ENCODE peak calls at places on chromosomes 16 and 17, in eight cellular contexts. K is upper lobe of left lung, V is A549, N is kidney, B is esophagus muscularis mucosa, H is upper lobe of right lung, Z is sigmoid colon, R is esophagus squamous epithelium. U is an unnamed sample.

GRCh38 chr16:47876494-47876893 is 279.3 kb downstream of the ABCC12 start:
- DNase-seq in K (no peak), V (no peak), N (no peak), B (peak), H (no peak), Z (no peak), R (no peak), U (no peak)

GRCh38 chr17:72977768-72978417 is 114.6 kb downstream of the SLC39A11 start:
- DNase-seq in K (no peak), V (no peak), N (no peak), B (no peak), H (no peak), Z (no peak), R (no peak), U (no peak)

GRCh38 chr17:3690094-3690715 is 5.8 kb downstream of the P2RX5 start:
- DNase-seq in K (no peak), V (no peak), N (peak), B (no peak), H (no peak), Z (no peak), R (no peak), U (no peak)

GRCh38 chr16:87380875-87381274 is 2.7 kb downstream of the FBXO31 start:
- DNase-seq in K (no peak), V (no peak), N (no peak), B (no peak), H (no peak), Z (peak), R (no peak), U (no peak)

GRCh38 chr16:47308601-47309000 is 152.3 kb downstream of the ITFG1 start:
- DNase-seq in K (no peak), V (no peak), N (no peak), B (no peak), H (no peak), Z (no peak), R (no peak), U (no peak)

GRCh38 chr16:50602531-50603205 is 54.5 kb downstream of the NKD1 start:
- DNase-seq in K (no peak), V (no peak), N (no peak), B (no peak), H (no peak), Z (peak), R (no peak), U (no peak)

GRCh38 chr17:28551421-28552186 is 820 bp downstream of the UNC119 start:
- DNase-seq in K (no peak), V (no peak), N (peak), B (no peak), H (no peak), Z (no peak), R (no peak), U (no peak)

GRCh38 chr16:19892902-19893301 is 8.3 kb upstream of the GPRC5B start:
- DNase-seq in K (no peak), V (no peak), N (no peak), B (no peak), H (no peak), Z (no peak), R (no peak), U (no peak)

GRCh38 chr16:879461-879861 is 78.9 kb upstream of the GNG13 start:
- DNase-seq in K (no peak), V (no peak), N (peak), B (no peak), H (no peak), Z (peak), R (no peak), U (peak)

GRCh38 chr16:53055603-53056527 is 1.1 kb downstream of the CHD9 start:
- DNase-seq in K (peak), V (peak), N (no peak), B (no peak), H (no peak), Z (peak), R (no peak), U (no peak)

GRCh38 chr17:869567-870530 is 87.7 kb downstream of the MRM3 start:
- DNase-seq in K (no peak), V (peak), N (no peak), B (no peak), H (no peak), Z (peak), R (no peak), U (peak)

GRCh38 chr16:4408323-4408690 is 8.1 kb downstream of the CORO7 start:
- DNase-seq in K (no peak), V (no peak), N (no peak), B (no peak), H (no peak), Z (no peak), R (no peak), U (no peak)

GRCh38 chr17:11737290-11737679 is 139.0 kb downstream of the DNAH9 start:
- DNase-seq in K (no peak), V (no peak), N (no peak), B (no peak), H (no peak), Z (no peak), R (no peak), U (no peak)

GRCh38 chr16:57358527-57359095 is at the start of gene CCL22:
- DNase-seq in K (peak), V (no peak), N (peak), B (no peak), H (no peak), Z (no peak), R (no peak), U (no peak)

GRCh38 chr16:50708373-50709060 is 15.1 kb downstream of the NOD2 start:
- DNase-seq in K (peak), V (no peak), N (no peak), B (no peak), H (no peak), Z (no peak), R (no peak), U (no peak)

GRCh38 chr16:85221081-85221809 is 109.0 kb upstream of the CIBAR2 start:
- DNase-seq in K (no peak), V (no peak), N (no peak), B (no peak), H (no peak), Z (no peak), R (no peak), U (no peak)

GRCh38 chr16:88005148-88005547 is 53.9 kb downstream of the BANP start:
- DNase-seq in K (no peak), V (no peak), N (no peak), B (no peak), H (no peak), Z (peak), R (no peak), U (no peak)

GRCh38 chr17:76271669-76272540 is 6.8 kb downstream of the UBALD2 start:
- DNase-seq in K (peak), V (no peak), N (peak), B (no peak), H (peak), Z (no peak), R (no peak), U (no peak)

GRCh38 chr16:8168016-8168415 is 422.3 kb downstream of the TMEM114 start:
- DNase-seq in K (no peak), V (no peak), N (no peak), B (no peak), H (no peak), Z (no peak), R (no peak), U (no peak)

GRCh38 chr17:57563968-57564367 is 181.1 kb downstream of the CCDC182 start:
- DNase-seq in K (no peak), V (no peak), N (no peak), B (no peak), H (no peak), Z (no peak), R (no peak), U (no peak)

GRCh38 chr16:88705746-88706287 is 391 bp downstream of the RNF166 start:
- DNase-seq in K (no peak), V (no peak), N (no peak), B (no peak), H (no peak), Z (no peak), R (no peak), U (no peak)

GRCh38 chr17:62703269-62703775 is 75.9 kb downstream of the MRC2 start:
- DNase-seq in K (peak), V (peak), N (peak), B (no peak), H (no peak), Z (peak), R (no peak), U (no peak)

GRCh38 chr16:74064120-74064735 is 232.4 kb upstream of the PSMD7 start:
- DNase-seq in K (no peak), V (no peak), N (no peak), B (no peak), H (no peak), Z (no peak), R (no peak), U (no peak)
- TF ChIP-seq CTCF in K (no peak), V (no peak), N (no peak), B (peak), H (peak), Z (no peak), R (no peak), U (peak)

GRCh38 chr17:17300624-17301568 is 2.3 kb upstream of the NT5M start:
- DNase-seq in K (peak), V (peak), N (peak), B (no peak), H (peak), Z (peak), R (no peak), U (peak)
- H3K27ac ChIP-seq in K (peak), V (peak), N (peak), B (peak), H (no peak), Z (peak), R (peak), U (peak)

DNA sequence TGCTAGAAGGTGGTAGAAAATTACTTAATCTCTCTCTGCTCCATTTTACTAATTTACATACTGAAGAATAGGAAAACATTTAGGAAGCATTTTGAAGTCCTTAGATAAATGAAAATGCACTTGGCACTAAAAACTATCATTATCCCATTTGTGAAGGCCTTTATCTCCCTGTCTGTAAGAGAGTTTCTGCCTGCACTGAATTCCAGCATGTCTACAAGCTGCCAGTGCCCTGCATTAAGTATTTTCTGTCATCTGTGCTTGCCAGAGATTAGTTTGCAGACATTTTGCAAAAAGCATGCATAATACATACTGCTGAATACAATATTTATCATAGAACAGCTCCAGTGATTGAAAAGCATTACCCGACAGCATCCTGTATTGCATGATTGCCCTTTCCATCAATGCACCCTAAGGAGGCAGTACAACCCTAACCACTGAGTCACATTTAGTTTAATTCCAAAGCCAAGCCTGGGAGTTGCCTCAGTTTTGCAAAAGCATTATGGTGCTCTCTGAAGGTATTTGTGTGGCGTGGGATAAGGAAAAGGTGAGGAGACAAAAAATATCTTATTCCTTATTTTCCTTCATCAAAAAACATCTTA is 280.2 kb upstream of the TOM1L1 start:
- DNase-seq in K (no peak), V (no peak), N (no peak), B (no peak), H (no peak), Z (no peak), R (no peak), U (no peak)
- TF ChIP-seq CTCF in K (no peak), V (no peak), N (no peak), B (no peak), H (no peak), Z (no peak), R (no peak), U (no peak)

GRCh38 chr16:10579965-10580918 is at the start of gene EMP2:
- DNase-seq in K (peak), V (peak), N (peak), B (no peak), H (peak), Z (peak), R (no peak), U (peak)

GRCh38 chr16:10578474-10579316 is 1.7 kb downstream of the EMP2 start:
- DNase-seq in K (peak), V (no peak), N (peak), B (no peak), H (peak), Z (no peak), R (no peak), U (peak)

GRCh38 chr16:10581507-10581906 is 1.1 kb upstream of the EMP2 start:
- DNase-seq in K (no peak), V (no peak), N (no peak), B (no peak), H (no peak), Z (no peak), R (no peak), U (no peak)

GRCh38 chr16:10577305-10578202 is 2.8 kb downstream of the EMP2 start:
- DNase-seq in K (peak), V (no peak), N (peak), B (no peak), H (peak), Z (peak), R (no peak), U (peak)

DNA sequence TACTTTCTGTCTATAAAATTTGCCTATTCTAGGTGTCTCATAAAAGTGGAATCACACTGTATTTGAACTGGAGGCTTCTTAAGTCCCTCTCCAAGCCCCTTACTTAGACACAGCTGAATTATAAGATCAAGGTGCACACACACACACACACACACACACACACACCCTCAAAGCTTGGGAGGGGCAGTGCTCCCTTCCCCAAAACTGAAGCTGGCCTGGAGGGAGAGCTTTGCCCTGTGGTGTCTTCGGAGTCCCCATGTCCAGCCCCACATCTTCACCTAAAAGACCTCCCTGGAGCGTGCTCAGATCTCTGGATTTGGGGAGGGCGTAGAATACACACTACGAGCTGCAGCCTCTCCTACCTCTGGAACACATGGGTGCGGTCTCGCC is 828 bp downstream of the EMP2 start:
- DNase-seq in K (no peak), V (no peak), N (no peak), B (no peak), H (no peak), Z (no peak), R (no peak), U (no peak)
- H3K27ac ChIP-seq in K (peak), V (peak), N (peak), B (peak), H (peak), Z (peak), R (peak), U (peak)

DNA sequence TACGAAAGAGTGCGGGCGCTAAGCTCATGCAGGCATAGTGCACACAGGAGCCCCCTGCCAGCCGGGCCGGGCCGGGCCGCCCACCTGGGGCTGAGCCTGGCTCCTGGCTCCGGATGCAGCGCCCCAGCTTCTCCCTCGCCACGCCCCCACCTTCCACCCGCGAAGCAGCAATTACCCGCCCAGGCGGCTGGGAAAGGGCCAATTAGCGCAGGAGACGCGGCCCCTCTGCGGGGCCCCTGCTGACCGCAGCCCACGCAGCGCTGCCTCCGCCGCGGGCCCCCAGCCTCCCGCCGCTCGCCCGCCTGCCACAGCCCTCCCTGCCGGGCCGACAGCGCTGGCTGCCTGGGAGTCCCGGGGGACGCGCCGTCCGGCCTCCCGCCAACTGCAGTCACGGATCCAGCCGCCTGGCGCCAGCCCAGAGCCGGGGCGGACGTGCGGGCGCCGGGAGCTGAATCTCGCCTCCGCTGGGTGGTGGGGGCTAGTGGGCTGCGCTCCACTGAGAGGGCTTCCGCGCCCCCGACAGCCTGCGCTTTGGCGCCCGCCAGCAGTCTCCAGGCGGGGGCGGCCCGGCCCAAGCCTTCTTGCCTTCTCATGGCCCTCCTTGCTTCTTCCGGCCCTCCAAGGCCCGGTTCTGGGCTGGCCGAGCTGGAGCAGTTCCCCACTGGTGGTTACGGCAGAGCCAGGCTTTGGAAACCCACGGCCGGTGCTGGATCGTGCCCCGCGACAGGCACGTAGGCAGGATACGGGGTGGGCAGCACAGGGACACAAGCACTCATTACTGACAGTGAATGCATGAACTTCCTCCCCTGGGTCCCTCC is 14.9 kb upstream of the CBFB start:
- DNase-seq in K (peak), V (no peak), N (peak), B (no peak), H (peak), Z (peak), R (no peak), U (peak)
- TF ChIP-seq CTCF in K (no peak), V (no peak), N (peak), B (peak), H (peak), Z (no peak), R (no peak), U (peak)

GRCh38 chr17:38874505-38875419 is 4.9 kb downstream of the LASP1 start:
- DNase-seq in K (no peak), V (no peak), N (no peak), B (no peak), H (no peak), Z (no peak), R (no peak), U (no peak)

GRCh38 chr17:38872671-38873385 is 3.0 kb downstream of the LASP1 start:
- DNase-seq in K (no peak), V (peak), N (no peak), B (no peak), H (no peak), Z (no peak), R (no peak), U (no peak)

GRCh38 chr17:38875477-38876080 is 5.7 kb downstream of the LASP1 start:
- DNase-seq in K (no peak), V (no peak), N (no peak), B (no peak), H (no peak), Z (no peak), R (no peak), U (no peak)

GRCh38 chr17:38871992-38872605 is 2.2 kb downstream of the LASP1 start:
- DNase-seq in K (peak), V (no peak), N (no peak), B (no peak), H (no peak), Z (no peak), R (no peak), U (no peak)

GRCh38 chr17:38873646-38874380 is 4.0 kb downstream of the LASP1 start:
- DNase-seq in K (no peak), V (peak), N (no peak), B (no peak), H (no peak), Z (no peak), R (no peak), U (no peak)
- H3K27ac ChIP-seq in K (peak), V (peak), N (no peak), B (peak), H (peak), Z (peak), R (peak), U (peak)

DNA sequence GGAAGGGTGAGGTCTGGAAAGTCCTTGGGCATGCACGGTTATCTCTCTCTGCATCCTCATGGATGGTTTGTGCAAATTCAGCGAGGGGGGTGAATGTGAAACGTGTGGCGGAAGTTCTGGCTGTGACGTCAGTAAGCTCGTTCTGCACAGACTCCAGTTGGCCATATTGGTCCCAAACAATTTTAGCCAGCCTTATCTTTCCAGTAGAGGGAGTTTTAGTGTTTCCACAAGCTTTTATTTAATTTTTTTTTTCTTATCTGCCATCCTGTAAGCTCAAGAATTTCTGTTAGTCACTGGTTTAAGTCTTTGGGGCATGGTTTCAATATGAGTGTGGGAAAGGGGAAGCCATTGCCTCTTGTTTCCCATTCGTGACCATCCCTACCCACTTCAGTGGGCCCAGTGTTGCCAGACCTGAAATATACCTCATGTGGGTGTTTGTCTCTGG is 39.0 kb downstream of the HLF start:
- DNase-seq in K (no peak), V (no peak), N (no peak), B (no peak), H (no peak), Z (no peak), R (no peak), U (no peak)
- TF ChIP-seq CTCF in K (no peak), V (peak), N (no peak), B (no peak), H (no peak), Z (no peak), R (peak), U (no peak)

GRCh38 chr16:65066646-65067045 is 55.2 kb downstream of the CDH11 start:
- DNase-seq in K (no peak), V (no peak), N (no peak), B (peak), H (no peak), Z (no peak), R (no peak), U (no peak)

GRCh38 chr16:65070831-65071230 is 51.0 kb downstream of the CDH11 start:
- DNase-seq in K (peak), V (peak), N (peak), B (peak), H (no peak), Z (peak), R (no peak), U (peak)

GRCh38 chr16:65069766-65070165 is 52.1 kb downstream of the CDH11 start:
- DNase-seq in K (no peak), V (no peak), N (no peak), B (peak), H (no peak), Z (no peak), R (no peak), U (no peak)

GRCh38 chr16:65069090-65069489 is 52.8 kb downstream of the CDH11 start:
- DNase-seq in K (no peak), V (peak), N (no peak), B (no peak), H (no peak), Z (no peak), R (no peak), U (no peak)

DNA sequence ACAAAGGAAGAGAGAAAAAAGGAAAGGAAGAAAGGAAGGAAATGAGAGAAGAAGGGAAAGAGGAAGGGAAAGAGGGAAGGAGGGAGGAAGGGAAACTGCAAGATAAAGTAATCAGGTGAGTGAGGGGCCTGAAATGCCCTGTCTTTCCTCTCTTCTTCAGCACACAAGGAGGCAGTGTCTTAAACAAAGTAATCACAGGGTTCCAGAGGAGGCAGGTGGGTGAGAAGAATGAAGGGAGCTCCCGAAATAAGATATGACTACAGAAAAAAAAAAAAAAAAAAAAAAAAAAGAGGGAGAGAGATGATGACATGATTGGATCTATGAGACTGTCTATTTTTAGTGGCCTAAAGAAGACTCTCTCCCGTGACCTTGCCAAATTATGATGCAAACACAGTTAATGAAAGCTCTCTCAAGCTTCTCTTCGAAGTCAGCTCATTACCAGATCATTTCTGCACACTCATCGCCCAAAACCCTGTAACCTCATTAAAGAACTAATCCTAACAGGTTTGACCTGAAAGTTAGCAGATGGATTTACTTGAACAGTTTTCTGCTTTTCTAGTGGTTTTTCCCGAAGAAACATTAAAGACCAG is 53.6 kb downstream of the CDH11 start:
- DNase-seq in K (no peak), V (no peak), N (no peak), B (peak), H (no peak), Z (no peak), R (no peak), U (no peak)
- H3K27ac ChIP-seq in K (peak), V (no peak), N (no peak), B (peak), H (no peak), Z (no peak), R (no peak), U (no peak)

GRCh38 chr17:74408262-74408661 is 23.6 kb upstream of the GPRC5C start:
- DNase-seq in K (peak), V (peak), N (no peak), B (no peak), H (peak), Z (no peak), R (no peak), U (no peak)
- TF ChIP-seq CTCF in K (no peak), V (peak), N (peak), B (no peak), H (no peak), Z (no peak), R (no peak), U (peak)